ENCODE peak calls at places on chromosome 13, in four cellular contexts. One of them, this sample, is unnamed.

GRCh38 chr13:107824636-107825035 is 390.7 kb downstream of the LIG4 start:
- DNase-seq in CD4-positive, alpha-beta memory T cell: no peak
- DNase-seq in AG04449: no peak
- DNase-seq in NB4: no peak
- DNase-seq in this sample: no peak

GRCh38 chr13:97911311-97912138 is 42.0 kb upstream of the IPO5 start:
- DNase-seq in CD4-positive, alpha-beta memory T cell: no peak
- DNase-seq in AG04449: no peak
- DNase-seq in NB4: peak
- DNase-seq in this sample: no peak

GRCh38 chr13:37531054-37531453 is 67.5 kb downstream of the POSTN start:
- DNase-seq in CD4-positive, alpha-beta memory T cell: no peak
- DNase-seq in AG04449: peak
- DNase-seq in NB4: no peak
- DNase-seq in this sample: no peak

GRCh38 chr13:58018865-58019264 is 387.3 kb downstream of the PCDH17 start:
- DNase-seq in CD4-positive, alpha-beta memory T cell: no peak
- DNase-seq in AG04449: no peak
- DNase-seq in NB4: no peak
- DNase-seq in this sample: no peak

GRCh38 chr13:79417741-79418140 is 11.7 kb upstream of the RBM26 start:
- DNase-seq in CD4-positive, alpha-beta memory T cell: no peak
- DNase-seq in AG04449: no peak
- DNase-seq in NB4: no peak
- DNase-seq in this sample: no peak

GRCh38 chr13:46142692-46143238 is 37.9 kb upstream of the CPB2 start:
- DNase-seq in CD4-positive, alpha-beta memory T cell: no peak
- DNase-seq in AG04449: no peak
- DNase-seq in NB4: no peak
- DNase-seq in this sample: no peak

GRCh38 chr13:34308725-34309124 is 490.8 kb downstream of the RFC3 start:
- DNase-seq in CD4-positive, alpha-beta memory T cell: no peak
- DNase-seq in AG04449: peak
- DNase-seq in NB4: no peak
- DNase-seq in this sample: no peak

GRCh38 chr13:91144054-91144453 is 203.4 kb upstream of the MIR17HG start:
- DNase-seq in CD4-positive, alpha-beta memory T cell: no peak
- DNase-seq in AG04449: no peak
- DNase-seq in NB4: peak
- DNase-seq in this sample: no peak

GRCh38 chr13:103101500-103101899 is 35.3 kb upstream of the SLC10A2 start:
- DNase-seq in CD4-positive, alpha-beta memory T cell: no peak
- DNase-seq in AG04449: no peak
- DNase-seq in NB4: no peak
- DNase-seq in this sample: no peak

GRCh38 chr13:25046985-25047660 is 48.8 kb upstream of the PABPC3 start:
- DNase-seq in CD4-positive, alpha-beta memory T cell: no peak
- DNase-seq in AG04449: no peak
- DNase-seq in NB4: no peak
- DNase-seq in this sample: no peak

GRCh38 chr13:113449693-113450347 is 3.5 kb downstream of the ADPRHL1 start:
- DNase-seq in CD4-positive, alpha-beta memory T cell: no peak
- DNase-seq in AG04449: no peak
- DNase-seq in NB4: no peak
- DNase-seq in this sample: no peak

GRCh38 chr13:113621046-113621445 is 36.5 kb downstream of the TFDP1 start:
- DNase-seq in CD4-positive, alpha-beta memory T cell: no peak
- DNase-seq in AG04449: no peak
- DNase-seq in NB4: no peak
- DNase-seq in this sample: no peak

GRCh38 chr13:97165527-97166425 is 56.4 kb upstream of the MBNL2 start:
- DNase-seq in CD4-positive, alpha-beta memory T cell: no peak
- DNase-seq in AG04449: no peak
- DNase-seq in NB4: no peak
- DNase-seq in this sample: no peak

GRCh38 chr13:39913339-39913738 is 257.9 kb downstream of the COG6 start:
- DNase-seq in CD4-positive, alpha-beta memory T cell: no peak
- DNase-seq in AG04449: no peak
- DNase-seq in NB4: no peak
- DNase-seq in this sample: no peak

GRCh38 chr13:36476661-36477060 is 44.4 kb downstream of the CCNA1 start:
- DNase-seq in CD4-positive, alpha-beta memory T cell: no peak
- DNase-seq in AG04449: no peak
- DNase-seq in NB4: no peak
- DNase-seq in this sample: no peak

GRCh38 chr13:67549331-67549730 is 319.2 kb upstream of the PCDH9 start:
- DNase-seq in CD4-positive, alpha-beta memory T cell: no peak
- DNase-seq in AG04449: no peak
- DNase-seq in NB4: peak
- DNase-seq in this sample: no peak

GRCh38 chr13:28754698-28755545 is 36.2 kb upstream of the SLC46A3 start:
- DNase-seq in CD4-positive, alpha-beta memory T cell: no peak
- DNase-seq in AG04449: no peak
- DNase-seq in NB4: peak
- DNase-seq in this sample: no peak

GRCh38 chr13:73667756-73668155 is 466.4 kb downstream of the KLF12 start:
- DNase-seq in CD4-positive, alpha-beta memory T cell: no peak
- DNase-seq in AG04449: no peak
- DNase-seq in NB4: no peak
- DNase-seq in this sample: no peak

GRCh38 chr13:47897411-47898050 is 103.5 kb downstream of the SUCLA2 start:
- DNase-seq in CD4-positive, alpha-beta memory T cell: no peak
- DNase-seq in AG04449: no peak
- DNase-seq in NB4: no peak
- DNase-seq in this sample: no peak

GRCh38 chr13:60520902-60521563 is 124.0 kb downstream of the TDRD3 start:
- DNase-seq in CD4-positive, alpha-beta memory T cell: no peak
- DNase-seq in AG04449: no peak
- DNase-seq in NB4: no peak
- DNase-seq in this sample: no peak

GRCh38 chr13:24071016-24071415 is 89.5 kb upstream of the SPATA13 start:
- DNase-seq in CD4-positive, alpha-beta memory T cell: no peak
- DNase-seq in AG04449: no peak
- DNase-seq in NB4: no peak
- DNase-seq in this sample: no peak

GRCh38 chr13:112210401-112210800 is 143.5 kb downstream of the SOX1 start:
- DNase-seq in CD4-positive, alpha-beta memory T cell: no peak
- DNase-seq in AG04449: no peak
- DNase-seq in NB4: no peak
- DNase-seq in this sample: no peak

GRCh38 chr13:106649495-106649894 is 81.6 kb upstream of the ARGLU1 start:
- DNase-seq in CD4-positive, alpha-beta memory T cell: no peak
- DNase-seq in AG04449: no peak
- DNase-seq in NB4: no peak
- DNase-seq in this sample: no peak

GRCh38 chr13:114019367-114019766 is 45.5 kb upstream of the C13orf46 start:
- DNase-seq in CD4-positive, alpha-beta memory T cell: peak
- DNase-seq in AG04449: no peak
- DNase-seq in NB4: peak
- DNase-seq in this sample: peak

GRCh38 chr13:99123101-99124045 is 77.3 kb upstream of the UBAC2 start:
- DNase-seq in CD4-positive, alpha-beta memory T cell: no peak
- DNase-seq in AG04449: no peak
- DNase-seq in NB4: no peak
- DNase-seq in this sample: no peak

GRCh38 chr13:51478418-51479198 is 25.8 kb upstream of the INTS6 start:
- DNase-seq in CD4-positive, alpha-beta memory T cell: no peak
- DNase-seq in AG04449: no peak
- DNase-seq in NB4: no peak
- DNase-seq in this sample: no peak

GRCh38 chr13:58795715-58796114 is 1164.2 kb downstream of the PCDH17 start:
- DNase-seq in CD4-positive, alpha-beta memory T cell: no peak
- DNase-seq in AG04449: no peak
- DNase-seq in NB4: no peak
- DNase-seq in this sample: no peak

GRCh38 chr13:26697069-26697955 is 63.3 kb downstream of the GPR12 start:
- DNase-seq in CD4-positive, alpha-beta memory T cell: no peak
- DNase-seq in AG04449: no peak
- DNase-seq in NB4: no peak
- DNase-seq in this sample: no peak

GRCh38 chr13:33235078-33235477 is 50.5 kb downstream of the STARD13 start:
- DNase-seq in CD4-positive, alpha-beta memory T cell: no peak
- DNase-seq in AG04449: no peak
- DNase-seq in NB4: no peak
- DNase-seq in this sample: no peak

GRCh38 chr13:40208517-40208916 is 457.9 kb downstream of the FOXO1 start:
- DNase-seq in CD4-positive, alpha-beta memory T cell: no peak
- DNase-seq in AG04449: no peak
- DNase-seq in NB4: no peak
- DNase-seq in this sample: peak

GRCh38 chr13:92487238-92487637 is 739.4 kb upstream of the GPC6 start:
- DNase-seq in CD4-positive, alpha-beta memory T cell: no peak
- DNase-seq in AG04449: no peak
- DNase-seq in NB4: no peak
- DNase-seq in this sample: no peak

GRCh38 chr13:105410602-105411001 is 1124.9 kb downstream of the EFNB2 start:
- DNase-seq in CD4-positive, alpha-beta memory T cell: no peak
- DNase-seq in AG04449: no peak
- DNase-seq in NB4: peak
- DNase-seq in this sample: peak

GRCh38 chr13:114258589-114258988 is 22.8 kb upstream of the UPF3A start:
- DNase-seq in CD4-positive, alpha-beta memory T cell: no peak
- DNase-seq in AG04449: no peak
- DNase-seq in NB4: no peak
- DNase-seq in this sample: no peak

GRCh38 chr13:99384468-99384867 is 77.3 kb upstream of the GPR183 start:
- DNase-seq in CD4-positive, alpha-beta memory T cell: peak
- DNase-seq in AG04449: no peak
- DNase-seq in NB4: no peak
- DNase-seq in this sample: no peak

GRCh38 chr13:30418075-30418715 is 4.1 kb upstream of the UBE2L5 start:
- DNase-seq in CD4-positive, alpha-beta memory T cell: no peak
- DNase-seq in AG04449: no peak
- DNase-seq in NB4: no peak
- DNase-seq in this sample: no peak

GRCh38 chr13:30416471-30416870 is 5.8 kb upstream of the UBE2L5 start:
- DNase-seq in CD4-positive, alpha-beta memory T cell: no peak
- DNase-seq in AG04449: no peak
- DNase-seq in NB4: no peak
- DNase-seq in this sample: no peak

GRCh38 chr13:30413842-30414241 is 8.5 kb upstream of the UBE2L5 start:
- DNase-seq in CD4-positive, alpha-beta memory T cell: no peak
- DNase-seq in AG04449: no peak
- DNase-seq in NB4: peak
- DNase-seq in this sample: no peak

GRCh38 chr13:30412351-30412750 is 9.9 kb upstream of the UBE2L5 start:
- DNase-seq in CD4-positive, alpha-beta memory T cell: no peak
- DNase-seq in AG04449: no peak
- DNase-seq in NB4: no peak
- DNase-seq in this sample: no peak

GRCh38 chr13:30415430-30416030 is 6.8 kb upstream of the UBE2L5 start:
- DNase-seq in CD4-positive, alpha-beta memory T cell: peak
- DNase-seq in AG04449: no peak
- DNase-seq in NB4: no peak
- DNase-seq in this sample: peak
- H3K4me3 ChIP-seq in CD4-positive, alpha-beta memory T cell: no peak
- H3K4me3 ChIP-seq in AG04449: no peak
- H3K4me3 ChIP-seq in NB4: no peak
- H3K4me3 ChIP-seq in this sample: peak

DNA sequence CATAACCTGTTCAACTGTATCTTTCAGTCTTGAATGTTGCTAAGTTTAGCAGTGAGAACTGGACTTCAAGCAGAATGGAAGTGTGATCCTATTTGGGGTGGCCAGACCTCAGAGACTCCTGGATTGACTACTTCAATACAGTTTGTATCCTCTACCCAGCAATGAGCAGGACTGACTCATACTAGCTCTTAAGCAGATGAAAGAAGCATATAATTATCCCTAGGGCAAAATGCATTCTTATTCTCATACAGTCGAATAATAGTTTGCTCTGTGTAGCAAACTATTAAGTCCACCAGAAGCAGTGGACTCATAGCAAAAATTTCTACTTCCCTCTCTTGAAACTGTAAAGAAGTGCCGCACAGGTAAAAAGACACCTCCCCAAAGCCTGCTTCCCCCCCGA is 46.4 kb upstream of the FAM216B start:
- DNase-seq in CD4-positive, alpha-beta memory T cell: no peak
- DNase-seq in AG04449: no peak
- DNase-seq in NB4: no peak
- DNase-seq in this sample: no peak
- H3K4me3 ChIP-seq in CD4-positive, alpha-beta memory T cell: no peak
- H3K4me3 ChIP-seq in AG04449: no peak
- H3K4me3 ChIP-seq in NB4: no peak
- H3K4me3 ChIP-seq in this sample: no peak

GRCh38 chr13:21009036-21009435 is 52.4 kb downstream of the LATS2 start:
- DNase-seq in CD4-positive, alpha-beta memory T cell: no peak
- DNase-seq in AG04449: no peak
- DNase-seq in NB4: no peak
- DNase-seq in this sample: no peak
- H3K4me3 ChIP-seq in CD4-positive, alpha-beta memory T cell: no peak
- H3K4me3 ChIP-seq in AG04449: no peak
- H3K4me3 ChIP-seq in NB4: no peak
- H3K4me3 ChIP-seq in this sample: no peak

DNA sequence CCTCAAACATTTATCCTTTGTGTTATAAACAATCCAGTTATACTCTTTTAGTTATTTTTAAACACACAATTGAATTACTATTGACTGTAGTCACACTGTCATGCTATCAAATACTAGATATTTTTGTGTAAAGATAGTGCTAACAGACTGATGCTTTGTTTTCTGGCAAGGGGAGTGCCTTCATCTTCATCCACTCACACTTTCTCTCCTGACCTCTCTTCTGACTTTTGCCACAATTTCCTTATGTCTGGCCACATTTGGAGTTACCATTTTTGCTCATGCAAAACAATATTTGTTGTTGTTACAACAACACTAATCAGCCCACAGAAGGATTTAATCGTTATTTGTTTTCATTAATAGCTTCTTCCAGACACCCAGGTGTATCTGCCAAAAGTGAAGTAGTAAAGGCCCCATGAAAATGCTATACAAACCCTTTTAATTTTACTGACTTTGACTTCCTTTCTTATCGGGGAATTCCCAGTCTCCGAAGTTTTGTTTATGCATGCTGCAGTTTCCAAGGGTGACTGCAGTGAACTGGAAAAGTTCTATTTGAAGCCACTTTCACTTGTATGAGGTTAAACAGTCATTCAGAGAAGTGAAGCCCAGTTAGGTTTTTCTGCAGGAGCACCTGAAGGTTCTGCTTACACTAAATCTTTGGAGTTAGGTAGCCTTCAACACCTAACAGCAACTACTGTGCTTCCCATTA is 66.1 kb upstream of the FRY start:
- DNase-seq in CD4-positive, alpha-beta memory T cell: peak
- DNase-seq in AG04449: no peak
- DNase-seq in NB4: no peak
- DNase-seq in this sample: no peak
- H3K4me3 ChIP-seq in CD4-positive, alpha-beta memory T cell: no peak
- H3K4me3 ChIP-seq in AG04449: no peak
- H3K4me3 ChIP-seq in NB4: no peak
- H3K4me3 ChIP-seq in this sample: no peak